ENCODE peak calls at places on chromosomes 16 and 17, in six cellular contexts. M, G, C, H, B and N are unnamed samples.

GRCh38 chr17:80766290-80766689 is 221.7 kb downstream of the RPTOR start:
- DNase-seq in C (no peak), B (no peak), M (no peak), G (no peak), H (no peak), N (no peak)

GRCh38 chr16:85616608-85617311 is 3.6 kb downstream of the GSE1 start:
- DNase-seq in C (no peak), M (no peak), G (no peak), H (no peak), B (no peak), N (peak; percentile 87)

GRCh38 chr16:79601092-79601977 is 798 bp upstream of the MAF start:
- DNase-seq in G (no peak), H (no peak), C (peak; percentile 19), B (no peak), M (no peak), N (no peak)

GRCh38 chr17:49851387-49852291 is 3.8 kb upstream of the TAC4 start:
- DNase-seq in B (peak; percentile 58), G (peak; percentile 73), M (peak; percentile 20), H (no peak), C (peak; percentile 54), N (peak; percentile 61)

GRCh38 chr16:81723098-81723723 is 55.9 kb upstream of the PLCG2 start:
- DNase-seq in G (peak; percentile 81), C (no peak), H (peak; percentile 48), M (peak; percentile 61), B (no peak), N (peak; percentile 90)

GRCh38 chr17:2172447-2172938 is 117.6 kb downstream of the HIC1 start:
- DNase-seq in H (no peak), B (no peak), G (peak; percentile 87), M (no peak), C (no peak), N (no peak)

GRCh38 chr17:32584792-32585191 is 98.0 kb downstream of the CDK5R1 start:
- DNase-seq in H (no peak), C (no peak), B (no peak), G (no peak), M (no peak), N (no peak)

GRCh38 chr17:53353919-53354351 is 468.8 kb upstream of the KIF2B start:
- DNase-seq in G (no peak), M (no peak), H (peak; percentile 76), B (no peak), C (no peak), N (no peak)

GRCh38 chr17:50200447-50201225 is 795 bp downstream of the COL1A1 start:
- DNase-seq in B (peak; percentile 71), H (peak; percentile 37), M (peak; percentile 81), G (peak; percentile 96), C (peak; percentile 69), N (peak; percentile 84)

GRCh38 chr17:45018514-45019176 is 32.8 kb downstream of the DCAKD start:
- DNase-seq in H (no peak), M (no peak), C (no peak), B (no peak), G (peak; percentile 28), N (peak; percentile 59)

GRCh38 chr16:55955845-55956244 is 80.7 kb upstream of the CES5A start:
- DNase-seq in B (no peak), G (no peak), C (no peak), H (peak; percentile 21), M (no peak), N (no peak)

GRCh38 chr17:1315891-1316403 is 36.5 kb downstream of the TRARG1 start:
- DNase-seq in B (no peak), H (no peak), C (no peak), M (no peak), G (no peak), N (no peak)

GRCh38 chr16:10386517-10387377 is 886 bp downstream of the ATF7IP2 start:
- DNase-seq in H (no peak), B (no peak), C (no peak), M (no peak), G (no peak), N (peak; percentile 47)

GRCh38 chr16:86218479-86219170 is 291.7 kb upstream of the FOXF1 start:
- DNase-seq in C (no peak), B (no peak), G (no peak), M (no peak), H (no peak), N (no peak)

GRCh38 chr17:55587608-55588139 is 76.4 kb upstream of the SMIM36 start:
- DNase-seq in M (no peak), G (no peak), C (no peak), B (no peak), H (no peak), N (no peak)

GRCh38 chr17:37176683-37177082 is 199.1 kb upstream of the C17orf78 start:
- DNase-seq in B (no peak), M (no peak), C (no peak), G (peak; percentile 50), H (no peak), N (no peak)

GRCh38 chr17:80874866-80875445 is 116.7 kb upstream of the CHMP6 start:
- DNase-seq in B (no peak), G (no peak), M (no peak), C (no peak), H (no peak), N (no peak)

GRCh38 chr17:62869885-62870580 is 61.9 kb upstream of the MARCHF10 start:
- DNase-seq in C (no peak), B (no peak), G (peak; percentile 67), M (no peak), H (peak; percentile 96), N (peak; percentile 54)

GRCh38 chr17:31494259-31495048 is 103.0 kb downstream of the RAB11FIP4 start:
- DNase-seq in H (no peak), M (no peak), C (peak; percentile 56), B (peak; percentile 17), G (no peak), N (peak; percentile 87)

GRCh38 chr17:47729486-47729885 is 3.5 kb upstream of the TBX21 start:
- DNase-seq in M (no peak), C (no peak), H (no peak), B (no peak), G (no peak), N (no peak)

GRCh38 chr16:53052519-53053501 is at the start of gene CHD9NB:
- DNase-seq in B (no peak), C (no peak), M (peak; percentile 63), G (peak; percentile 84), H (no peak), N (peak; percentile 65)